ENCODE peak calls at places on chromosomes 1 and 21, in six cellular contexts. E is aorta, V is suprapubic skin, R is heart left ventricle, Y is small intestine, H is WERI-Rb-1. O is an unnamed sample.

GRCh38 chr21:15441999-15442398 is 287.8 kb upstream of the USP25 start:
- DNase-seq in E (no peak), V (no peak), R (no peak), Y (no peak), H (no peak), O (no peak)

GRCh38 chr1:203367051-203367450 is 16.1 kb upstream of the FMOD start:
- DNase-seq in E (no peak), V (no peak), R (no peak), Y (no peak), H (no peak), O (no peak)

GRCh38 chr1:114585221-114585620 is 3.8 kb upstream of the BCAS2 start:
- DNase-seq in E (no peak), V (no peak), R (no peak), Y (no peak), H (no peak), O (no peak)

GRCh38 chr1:212721388-212722247 is 22.0 kb upstream of the BATF3 start:
- DNase-seq in E (no peak), V (no peak), R (no peak), Y (no peak), H (no peak), O (no peak)

GRCh38 chr1:153568367-153569099 is 2.9 kb upstream of the S100A2 start:
- DNase-seq in E (peak; percentile 92), V (peak; percentile 96), R (peak; percentile 92), Y (peak; percentile 90), H (peak; percentile 99), O (peak; percentile 93)

GRCh38 chr1:169615803-169616202 is 14.1 kb downstream of the SELP start:
- DNase-seq in E (no peak), V (no peak), R (no peak), Y (no peak), H (no peak), O (no peak)

GRCh38 chr1:158126425-158126824 is 54.3 kb upstream of the CD1D start:
- DNase-seq in E (no peak), V (no peak), R (no peak), Y (no peak), H (no peak), O (no peak)

GRCh38 chr1:44587796-44588460 is 86.4 kb downstream of the TMEM53 start:
- DNase-seq in E (no peak), V (no peak), R (no peak), Y (peak; percentile 97), H (no peak), O (no peak)

GRCh38 chr1:113041569-113042335 is 31.2 kb upstream of the LRIG2 start:
- DNase-seq in E (no peak), V (no peak), R (no peak), Y (no peak), H (no peak), O (no peak)

GRCh38 chr1:67685067-67685557 is at the start of gene GADD45A:
- DNase-seq in E (peak; percentile 99), V (peak; percentile 99), R (peak; percentile 99), Y (peak; percentile 100), H (peak; percentile 99), O (peak; percentile 98)
- H3K27ac ChIP-seq in E (peak within 1 kb of the TSS; percentile 87), V (peak within 1 kb of the TSS; percentile 95), R (peak within 1 kb of the TSS; percentile 94), Y (peak within 1 kb of the TSS; percentile 100), H (peak within 1 kb of the TSS; percentile 95), O (peak within 1 kb of the TSS; percentile 98)

GRCh38 chr21:10640446-10640845 is 119.1 kb downstream of the TPTE start:
- DNase-seq in E (no peak), V (no peak), R (no peak), Y (no peak), H (no peak), O (no peak)
- H3K9me3 ChIP-seq in E (peaks cover 3% of the 10 kb centered on the region), V (peaks cover 25% of the 10 kb centered on the region), R (no peaks in the 10 kb centered on the region), Y (peaks cover 7% of the 10 kb centered on the region), H (peaks cover 2% of the 10 kb centered on the region), O (peaks cover 14% of the 10 kb centered on the region)

GRCh38 chr1:31227891-31228290 is 11.8 kb downstream of the NKAIN1 start:
- DNase-seq in E (no peak), V (no peak), R (no peak), Y (no peak), H (no peak), O (no peak)
- H3K27ac ChIP-seq in E (no peak overlapping the region), V (no peak overlapping the region), R (no peak overlapping the region), Y (no peak overlapping the region), H (no peak overlapping the region), O (no peak overlapping the region)

DNA sequence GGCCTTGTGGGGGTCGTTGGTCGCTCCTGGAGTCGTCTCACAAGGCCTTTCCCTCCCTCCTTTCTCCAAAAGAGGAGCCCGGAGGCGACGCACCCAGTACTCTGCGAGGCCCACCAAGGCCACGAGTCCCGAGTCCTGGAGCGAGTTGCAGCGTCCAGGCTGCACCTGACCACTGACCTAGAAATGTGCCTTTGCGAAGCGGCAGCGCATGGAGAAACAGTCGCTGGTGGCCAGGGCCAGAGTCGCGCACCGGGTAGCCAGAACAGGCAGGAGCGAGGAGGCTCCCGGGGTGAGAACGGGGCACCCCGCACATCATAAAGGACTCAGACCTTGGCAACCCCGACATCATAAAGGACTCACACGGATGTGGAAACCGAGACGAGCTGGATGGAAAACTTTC is 318.4 kb downstream of the FAM72C start:
- DNase-seq in E (no peak), V (no peak), R (no peak), Y (no peak), H (no peak), O (no peak)
- H3K9me3 ChIP-seq in E (peaks cover 3% of the 10 kb centered on the region), V (no peaks in the 10 kb centered on the region), R (no peaks in the 10 kb centered on the region), Y (peaks cover 1% of the 10 kb centered on the region), H (peaks cover 24% of the 10 kb centered on the region), O (peaks cover 2% of the 10 kb centered on the region)

GRCh38 chr1:154851392-154852177 is 18.5 kb downstream of the KCNN3 start:
- DNase-seq in E (no peak), V (no peak), R (no peak), Y (no peak), H (peak; percentile 81), O (no peak)
- H3K27ac ChIP-seq in E (no peak overlapping the region), V (no peak overlapping the region), R (no peak overlapping the region), Y (no peak overlapping the region), H (no peak overlapping the region), O (no peak overlapping the region)

O was measured in RWPE2.